ENCODE peak calls at places on chromosomes 16 and 17, in six cellular contexts. H is testis, Z is A549, Q is Peyer's patch, L is right lobe of liver, N is prostate gland. U is an unnamed sample.

GRCh38 chr17:66445229-66445628 is 142.8 kb downstream of the PRKCA start:
- DNase-seq in Z (no peak), H (no peak), Q (no peak), N (no peak), L (no peak), U (no peak)

GRCh38 chr17:14048169-14048568 is 21.1 kb upstream of the COX10 start:
- DNase-seq in Z (peak; percentile 28), N (no peak), L (no peak), Q (no peak), H (no peak), U (peak; percentile 19)

GRCh38 chr17:78764871-78765270 is 17.2 kb downstream of the CYTH1 start:
- DNase-seq in N (no peak), Z (no peak), H (no peak), L (no peak), Q (no peak), U (no peak)

GRCh38 chr16:77574867-77575619 is 140.2 kb upstream of the ADAMTS18 start:
- DNase-seq in N (no peak), Z (no peak), H (no peak), L (peak; percentile 30), Q (no peak), U (no peak)

GRCh38 chr17:77851921-77852320 is 106.6 kb upstream of the TNRC6C start:
- DNase-seq in Q (no peak), H (no peak), L (no peak), N (no peak), Z (no peak), U (no peak)

GRCh38 chr16:49587051-49587450 is 213.4 kb downstream of the C16orf78 start:
- DNase-seq in Q (no peak), Z (no peak), L (no peak), N (no peak), H (no peak), U (no peak)

GRCh38 chr17:29572691-29573557 is 4.4 kb downstream of the TP53I13 start:
- DNase-seq in Q (peak; percentile 63), N (no peak), H (peak; percentile 72), Z (no peak), L (peak; percentile 75), U (no peak)

GRCh38 chr16:2149630-2150417 is 1.4 kb downstream of the RAB26 start:
- DNase-seq in Q (no peak), Z (peak; percentile 73), L (no peak), N (no peak), H (no peak), U (peak; percentile 65)

GRCh38 chr17:58341861-58342475 is 10.0 kb downstream of the SUPT4H1 start:
- DNase-seq in N (no peak), Q (peak; percentile 45), H (no peak), L (no peak), Z (no peak), U (no peak)

GRCh38 chr17:1649116-1649843 is 386 bp downstream of the RILP start:
- DNase-seq in Z (peak; percentile 82), Q (peak; percentile 68), N (peak; percentile 73), L (peak; percentile 84), H (peak; percentile 75), U (peak; percentile 87)

GRCh38 chr16:57859331-57859730 is 57.0 kb upstream of the KIFC3 start:
- DNase-seq in Z (peak; percentile 82), L (no peak), Q (no peak), H (no peak), N (no peak), U (peak; percentile 77)

GRCh38 chr17:78130439-78131101 is at the start of gene TMC8:
- DNase-seq in L (peak; percentile 44), Q (peak; percentile 91), Z (no peak), N (no peak), H (no peak), U (peak; percentile 92)

GRCh38 chr17:80513892-80514291 is 30.7 kb upstream of the RPTOR start:
- DNase-seq in Q (no peak), Z (no peak), L (no peak), H (peak; percentile 52), N (no peak), U (no peak)

GRCh38 chr17:36687736-36688135 is 86.4 kb downstream of the MRM1 start:
- DNase-seq in L (no peak), Z (no peak), N (no peak), Q (no peak), H (no peak), U (no peak)

GRCh38 chr17:601462-602303 is 113.0 kb downstream of the VPS53 start:
- DNase-seq in N (no peak), Z (no peak), H (no peak), Q (no peak), L (no peak), U (no peak)

GRCh38 chr17:3804503-3804931 is 3.5 kb upstream of the ITGAE start:
- DNase-seq in Q (no peak), H (no peak), N (no peak), Z (no peak), L (no peak), U (no peak)

GRCh38 chr17:1617620-1618174 is 10.9 kb downstream of the SLC43A2 start:
- DNase-seq in Z (peak; percentile 88), H (peak; percentile 36), L (no peak), Q (no peak), N (no peak), U (no peak)

GRCh38 chr17:78144146-78144719 is 2.0 kb upstream of the C17orf99 start:
- DNase-seq in Z (peak; percentile 77), N (no peak), L (peak; percentile 87), H (peak; percentile 86), Q (peak; percentile 42), U (peak; percentile 73)

GRCh38 chr16:89420204-89420603 is 70.2 kb downstream of the ANKRD11 start:
- DNase-seq in Z (no peak), L (no peak), Q (no peak), N (no peak), H (no peak), U (no peak)

GRCh38 chr16:89425523-89425922 is 64.8 kb downstream of the ANKRD11 start:
- DNase-seq in H (no peak), L (no peak), Q (no peak), Z (no peak), N (no peak), U (no peak)

GRCh38 chr16:89422905-89423630 is 67.3 kb downstream of the ANKRD11 start:
- DNase-seq in N (no peak), Q (peak; percentile 60), L (no peak), H (no peak), Z (no peak), U (peak; percentile 69)

GRCh38 chr16:89423709-89424260 is 66.6 kb downstream of the ANKRD11 start:
- DNase-seq in H (no peak), L (no peak), Z (no peak), N (no peak), Q (no peak), U (no peak)

DNA sequence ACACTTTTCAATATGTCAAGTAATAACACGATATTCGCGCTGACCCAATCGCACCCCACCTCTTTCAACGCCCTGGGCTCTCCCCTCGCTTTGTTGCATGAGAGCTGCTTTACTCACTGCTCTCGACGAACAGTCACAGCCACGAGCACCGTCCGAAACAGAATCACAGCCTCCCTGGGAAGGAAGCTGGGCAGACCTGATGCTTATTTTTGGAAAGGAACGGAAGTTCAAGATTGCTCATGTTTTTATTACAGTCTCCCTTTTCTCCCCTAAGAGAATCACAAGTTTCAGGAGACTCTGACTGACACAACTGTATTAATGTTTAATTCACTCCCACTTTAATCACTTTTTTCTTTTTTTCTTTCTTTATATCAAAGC is 67.8 kb downstream of the ANKRD11 start:
- DNase-seq in N (no peak), L (no peak), Q (peak; percentile 48), H (no peak), Z (no peak), U (no peak)
- TF ChIP-seq POLR2A in N (no peak), L (no peak), Q (no peak), H (no peak), Z (no peak), U (no peak)

GRCh38 chr16:87383522-87384161 is at the start of gene FBXO31:
- DNase-seq in L (peak; percentile 91), Q (peak; percentile 84), H (peak; percentile 90), Z (peak; percentile 95), N (peak; percentile 82), U (peak; percentile 95)
- TF ChIP-seq POLR2A in L (peak; percentile 96), Q (peak; percentile 61), H (peak; percentile 88), Z (peak; percentile 94), N (peak; percentile 92), U (peak; percentile 82)

GRCh38 chr16:8854298-8854948 is 14.4 kb downstream of the CARHSP1 start:
- DNase-seq in Q (no peak), H (no peak), Z (no peak), L (no peak), N (no peak), U (no peak)

GRCh38 chr16:8851761-8852403 is 16.9 kb downstream of the CARHSP1 start:
- DNase-seq in Q (no peak), L (no peak), Z (no peak), H (no peak), N (no peak), U (no peak)

GRCh38 chr16:8852534-8852933 is 16.3 kb downstream of the CARHSP1 start:
- DNase-seq in L (no peak), N (no peak), Q (no peak), Z (no peak), H (no peak), U (no peak)

GRCh38 chr16:8853611-8854010 is 15.2 kb downstream of the CARHSP1 start:
- DNase-seq in H (no peak), N (no peak), L (no peak), Q (no peak), Z (no peak), U (no peak)

GRCh38 chr16:8853150-8853549 is 15.7 kb downstream of the CARHSP1 start:
- DNase-seq in N (no peak), H (no peak), L (no peak), Q (no peak), Z (no peak), U (no peak)
- TF ChIP-seq POLR2A in N (no peak), H (no peak), L (no peak), Q (no peak), Z (no peak), U (no peak)

GRCh38 chr17:75295220-75296158 is 6.3 kb upstream of the SLC25A19 start:
- DNase-seq in H (no peak), Q (peak; percentile 49), L (no peak), Z (no peak), N (no peak), U (peak; percentile 78)
- TF ChIP-seq POLR2A in H (no peak), Q (no peak), L (peak; percentile 26), Z (no peak), N (no peak), U (no peak)

GRCh38 chr17:7576432-7576937 is 3.0 kb upstream of the CD68 start:
- DNase-seq in Q (no peak), L (no peak), N (no peak), H (no peak), Z (no peak), U (no peak)
- TF ChIP-seq POLR2A in Q (no peak), L (no peak), N (no peak), H (no peak), Z (no peak), U (no peak)